ENCODE peak calls at places on chromosomes 4 and X, in eight cellular contexts. R is EL; Q is activated naive CD4-positive, alpha-beta T cell; P is T-helper 1 cell; O is AG10803; K is NCI-H1694; W is brain microvascular endothelial cell; Y is T-helper 2 cell. S is an unnamed sample.

GRCh38 chrX:20354505-20354904 is 87.8 kb upstream of the RPS6KA3 start:
- DNase-seq in R (no peak), Q (no peak), P (no peak), O (no peak), K (no peak), W (no peak), Y (no peak), S (no peak)

GRCh38 chr4:138916763-138917162 is 98.8 kb upstream of the NOCT start:
- DNase-seq in R (no peak), Q (no peak), P (no peak), O (no peak), K (no peak), W (no peak), Y (no peak), S (no peak)

GRCh38 chrX:140712413-140713173 is 3.0 kb downstream of the LINC00632 start:
- DNase-seq in R (peak; percentile 38), Q (no peak), P (peak; percentile 6), O (peak; percentile 34), K (no peak), W (peak; percentile 74), Y (no peak), S (no peak)

GRCh38 chr4:148373093-148373492 is 69.1 kb downstream of the NR3C2 start:
- DNase-seq in R (no peak), Q (no peak), P (no peak), O (no peak), K (no peak), W (no peak), Y (no peak), S (no peak)

GRCh38 chrX:118325453-118325852 is 20.5 kb upstream of the WDR44 start:
- DNase-seq in R (no peak), Q (no peak), P (no peak), O (no peak), K (no peak), W (no peak), Y (no peak), S (no peak)

GRCh38 chrX:144627947-144628346 is 619.4 kb upstream of the SPANXN1 start:
- DNase-seq in R (no peak), Q (no peak), P (no peak), O (no peak), K (no peak), W (no peak), Y (no peak), S (no peak)

GRCh38 chrX:21972721-21973120 is 32.2 kb downstream of the SMS start:
- DNase-seq in R (peak; percentile 88), Q (no peak), P (peak; percentile 24), O (peak; percentile 71), K (no peak), W (peak; percentile 80), Y (peak; percentile 31), S (peak; percentile 42)

GRCh38 chr4:177001271-177002175 is 208.8 kb upstream of the VEGFC start:
- DNase-seq in R (peak; percentile 56), Q (no peak), P (no peak), O (peak; percentile 35), K (no peak), W (no peak), Y (no peak), S (no peak)

GRCh38 chr4:69749771-69750170 is 10.6 kb downstream of the SULT1B1 start:
- DNase-seq in R (no peak), Q (no peak), P (no peak), O (peak; percentile 62), K (no peak), W (peak; percentile 31), Y (no peak), S (no peak)

GRCh38 chrX:50327235-50327634 is 122.7 kb downstream of the CCNB3 start:
- DNase-seq in R (no peak), Q (no peak), P (no peak), O (no peak), K (no peak), W (no peak), Y (no peak), S (no peak)

GRCh38 chr4:148487181-148487580 is 45.0 kb upstream of the NR3C2 start:
- DNase-seq in R (no peak), Q (no peak), P (no peak), O (no peak), K (no peak), W (no peak), Y (no peak), S (no peak)

GRCh38 chr4:2333916-2334644 is 72.2 kb upstream of the MXD4 start:
- DNase-seq in R (no peak), Q (no peak), P (no peak), O (no peak), K (no peak), W (no peak), Y (no peak), S (no peak)

GRCh38 chr4:126604273-126604867 is 1028.4 kb upstream of the INTU start:
- DNase-seq in R (peak; percentile 35), Q (no peak), P (no peak), O (peak; percentile 62), K (peak; percentile 35), W (peak; percentile 16), Y (no peak), S (no peak)

GRCh38 chr4:49058306-49058705 is 72.2 kb downstream of the CWH43 start:
- DNase-seq in R (no peak), Q (no peak), P (no peak), O (no peak), K (no peak), W (no peak), Y (no peak), S (no peak)

GRCh38 chr4:8248091-8248490 is 21.5 kb upstream of the HTRA3 start:
- DNase-seq in R (no peak), Q (no peak), P (no peak), O (peak; percentile 47), K (no peak), W (peak; percentile 18), Y (no peak), S (no peak)

GRCh38 chr4:162683659-162684370 is 482.9 kb downstream of the NAF1 start:
- DNase-seq in R (peak; percentile 34), Q (no peak), P (no peak), O (no peak), K (no peak), W (peak; percentile 42), Y (no peak), S (no peak)

GRCh38 chr4:91577864-91578263 is 725.9 kb upstream of the GRID2 start:
- DNase-seq in R (no peak), Q (no peak), P (no peak), O (no peak), K (no peak), W (no peak), Y (no peak), S (no peak)